ENCODE peak calls at places on chromosomes 1 and 21, in eight cellular contexts. One of them, this sample, is unnamed.

GRCh38 chr1:115781343-115781742 is 12.8 kb upstream of the CASQ2 start:
- DNase-seq in omental fat pad: no peak
- DNase-seq in lower leg skin: no peak
- DNase-seq in NCI-H748 treated with DMSO at 0.1 percent for 48 hours: no peak
- DNase-seq in RPMI7951: peak; percentile 68
- DNase-seq in effector memory CD8-positive, alpha-beta T cell: no peak
- DNase-seq in activated CD8-positive, alpha-beta memory T cell treated with anti-CD3 and anti-CD28 coated beads for 24 hours: no peak
- DNase-seq in cardiac muscle cell: no peak
- DNase-seq in this sample: no peak

GRCh38 chr1:39590546-39590945 is 14.0 kb upstream of the PABPC4 start:
- DNase-seq in omental fat pad: no peak
- DNase-seq in lower leg skin: no peak
- DNase-seq in NCI-H748 treated with DMSO at 0.1 percent for 48 hours: no peak
- DNase-seq in RPMI7951: peak; percentile 59
- DNase-seq in effector memory CD8-positive, alpha-beta T cell: no peak
- DNase-seq in activated CD8-positive, alpha-beta memory T cell treated with anti-CD3 and anti-CD28 coated beads for 24 hours: no peak
- DNase-seq in cardiac muscle cell: no peak
- DNase-seq in this sample: no peak

GRCh38 chr1:241356519-241357365 is at the start of gene RGS7:
- DNase-seq in omental fat pad: no peak
- DNase-seq in lower leg skin: no peak
- DNase-seq in NCI-H748 treated with DMSO at 0.1 percent for 48 hours: peak; percentile 48
- DNase-seq in RPMI7951: peak; percentile 38
- DNase-seq in effector memory CD8-positive, alpha-beta T cell: no peak
- DNase-seq in activated CD8-positive, alpha-beta memory T cell treated with anti-CD3 and anti-CD28 coated beads for 24 hours: no peak
- DNase-seq in cardiac muscle cell: peak; percentile 81
- DNase-seq in this sample: no peak

GRCh38 chr1:199297174-199297573 is 658.3 kb downstream of the PTPRC start:
- DNase-seq in omental fat pad: no peak
- DNase-seq in lower leg skin: no peak
- DNase-seq in NCI-H748 treated with DMSO at 0.1 percent for 48 hours: no peak
- DNase-seq in RPMI7951: no peak
- DNase-seq in effector memory CD8-positive, alpha-beta T cell: no peak
- DNase-seq in activated CD8-positive, alpha-beta memory T cell treated with anti-CD3 and anti-CD28 coated beads for 24 hours: no peak
- DNase-seq in cardiac muscle cell: no peak
- DNase-seq in this sample: no peak

GRCh38 chr1:228161381-228161780 is 4.2 kb upstream of the IBA57 start:
- DNase-seq in omental fat pad: no peak
- DNase-seq in lower leg skin: no peak
- DNase-seq in NCI-H748 treated with DMSO at 0.1 percent for 48 hours: no peak
- DNase-seq in RPMI7951: no peak
- DNase-seq in effector memory CD8-positive, alpha-beta T cell: no peak
- DNase-seq in activated CD8-positive, alpha-beta memory T cell treated with anti-CD3 and anti-CD28 coated beads for 24 hours: no peak
- DNase-seq in cardiac muscle cell: no peak
- DNase-seq in this sample: no peak

GRCh38 chr1:115648717-115649691 is 7.2 kb downstream of the VANGL1 start:
- DNase-seq in omental fat pad: no peak
- DNase-seq in lower leg skin: no peak
- DNase-seq in NCI-H748 treated with DMSO at 0.1 percent for 48 hours: no peak
- DNase-seq in RPMI7951: no peak
- DNase-seq in effector memory CD8-positive, alpha-beta T cell: no peak
- DNase-seq in activated CD8-positive, alpha-beta memory T cell treated with anti-CD3 and anti-CD28 coated beads for 24 hours: no peak
- DNase-seq in cardiac muscle cell: peak; percentile 50
- DNase-seq in this sample: peak; percentile 78

GRCh38 chr1:33017175-33017574 is 19.5 kb downstream of the AK2 start:
- DNase-seq in omental fat pad: no peak
- DNase-seq in lower leg skin: no peak
- DNase-seq in NCI-H748 treated with DMSO at 0.1 percent for 48 hours: no peak
- DNase-seq in RPMI7951: no peak
- DNase-seq in effector memory CD8-positive, alpha-beta T cell: no peak
- DNase-seq in activated CD8-positive, alpha-beta memory T cell treated with anti-CD3 and anti-CD28 coated beads for 24 hours: no peak
- DNase-seq in cardiac muscle cell: no peak
- DNase-seq in this sample: no peak

GRCh38 chr1:115215703-115216521 is 122.1 kb downstream of the NGF start:
- DNase-seq in omental fat pad: no peak
- DNase-seq in lower leg skin: no peak
- DNase-seq in NCI-H748 treated with DMSO at 0.1 percent for 48 hours: no peak
- DNase-seq in RPMI7951: no peak
- DNase-seq in effector memory CD8-positive, alpha-beta T cell: no peak
- DNase-seq in activated CD8-positive, alpha-beta memory T cell treated with anti-CD3 and anti-CD28 coated beads for 24 hours: no peak
- DNase-seq in cardiac muscle cell: no peak
- DNase-seq in this sample: no peak

GRCh38 chr1:117077267-117077666 is 17.1 kb downstream of the TTF2 start:
- DNase-seq in omental fat pad: no peak
- DNase-seq in lower leg skin: no peak
- DNase-seq in NCI-H748 treated with DMSO at 0.1 percent for 48 hours: no peak
- DNase-seq in RPMI7951: peak; percentile 80
- DNase-seq in effector memory CD8-positive, alpha-beta T cell: no peak
- DNase-seq in activated CD8-positive, alpha-beta memory T cell treated with anti-CD3 and anti-CD28 coated beads for 24 hours: no peak
- DNase-seq in cardiac muscle cell: no peak
- DNase-seq in this sample: no peak

GRCh38 chr1:155051777-155052398 is 772 bp downstream of the ADAM15 start:
- DNase-seq in omental fat pad: no peak
- DNase-seq in lower leg skin: peak; percentile 63
- DNase-seq in NCI-H748 treated with DMSO at 0.1 percent for 48 hours: no peak
- DNase-seq in RPMI7951: peak; percentile 37
- DNase-seq in effector memory CD8-positive, alpha-beta T cell: peak; percentile 33
- DNase-seq in activated CD8-positive, alpha-beta memory T cell treated with anti-CD3 and anti-CD28 coated beads for 24 hours: peak; percentile 78
- DNase-seq in cardiac muscle cell: no peak
- DNase-seq in this sample: peak; percentile 65

GRCh38 chr1:61079898-61080336 is 2.4 kb upstream of the NFIA start:
- DNase-seq in omental fat pad: peak; percentile 50
- DNase-seq in lower leg skin: peak; percentile 86
- DNase-seq in NCI-H748 treated with DMSO at 0.1 percent for 48 hours: peak; percentile 49
- DNase-seq in RPMI7951: peak; percentile 84
- DNase-seq in effector memory CD8-positive, alpha-beta T cell: no peak
- DNase-seq in activated CD8-positive, alpha-beta memory T cell treated with anti-CD3 and anti-CD28 coated beads for 24 hours: no peak
- DNase-seq in cardiac muscle cell: peak; percentile 86
- DNase-seq in this sample: no peak

GRCh38 chr1:22815421-22816062 is 104.9 kb downstream of the EPHB2 start:
- DNase-seq in omental fat pad: no peak
- DNase-seq in lower leg skin: no peak
- DNase-seq in NCI-H748 treated with DMSO at 0.1 percent for 48 hours: no peak
- DNase-seq in RPMI7951: no peak
- DNase-seq in effector memory CD8-positive, alpha-beta T cell: no peak
- DNase-seq in activated CD8-positive, alpha-beta memory T cell treated with anti-CD3 and anti-CD28 coated beads for 24 hours: no peak
- DNase-seq in cardiac muscle cell: no peak
- DNase-seq in this sample: no peak

GRCh38 chr1:244815600-244816099 is 19.8 kb upstream of the COX20 start:
- DNase-seq in omental fat pad: no peak
- DNase-seq in lower leg skin: no peak
- DNase-seq in NCI-H748 treated with DMSO at 0.1 percent for 48 hours: no peak
- DNase-seq in RPMI7951: no peak
- DNase-seq in effector memory CD8-positive, alpha-beta T cell: no peak
- DNase-seq in activated CD8-positive, alpha-beta memory T cell treated with anti-CD3 and anti-CD28 coated beads for 24 hours: no peak
- DNase-seq in cardiac muscle cell: no peak
- DNase-seq in this sample: no peak

GRCh38 chr1:52752427-52752826 is 26.2 kb downstream of the ZYG11B start:
- DNase-seq in omental fat pad: no peak
- DNase-seq in lower leg skin: no peak
- DNase-seq in NCI-H748 treated with DMSO at 0.1 percent for 48 hours: no peak
- DNase-seq in RPMI7951: peak; percentile 7
- DNase-seq in effector memory CD8-positive, alpha-beta T cell: no peak
- DNase-seq in activated CD8-positive, alpha-beta memory T cell treated with anti-CD3 and anti-CD28 coated beads for 24 hours: no peak
- DNase-seq in cardiac muscle cell: no peak
- DNase-seq in this sample: no peak

GRCh38 chr1:15943515-15944307 is 32.2 kb downstream of the ZBTB17 start:
- DNase-seq in omental fat pad: no peak
- DNase-seq in lower leg skin: no peak
- DNase-seq in NCI-H748 treated with DMSO at 0.1 percent for 48 hours: no peak
- DNase-seq in RPMI7951: no peak
- DNase-seq in effector memory CD8-positive, alpha-beta T cell: no peak
- DNase-seq in activated CD8-positive, alpha-beta memory T cell treated with anti-CD3 and anti-CD28 coated beads for 24 hours: peak; percentile 54
- DNase-seq in cardiac muscle cell: no peak
- DNase-seq in this sample: no peak

GRCh38 chr1:185996211-185996610 is 262.0 kb downstream of the HMCN1 start:
- DNase-seq in omental fat pad: peak; percentile 25
- DNase-seq in lower leg skin: peak; percentile 14
- DNase-seq in NCI-H748 treated with DMSO at 0.1 percent for 48 hours: no peak
- DNase-seq in RPMI7951: peak; percentile 90
- DNase-seq in effector memory CD8-positive, alpha-beta T cell: no peak
- DNase-seq in activated CD8-positive, alpha-beta memory T cell treated with anti-CD3 and anti-CD28 coated beads for 24 hours: no peak
- DNase-seq in cardiac muscle cell: no peak
- DNase-seq in this sample: no peak

GRCh38 chr1:42852608-42852980 is 6.2 kb downstream of the ZNF691 start:
- DNase-seq in omental fat pad: no peak
- DNase-seq in lower leg skin: no peak
- DNase-seq in NCI-H748 treated with DMSO at 0.1 percent for 48 hours: no peak
- DNase-seq in RPMI7951: no peak
- DNase-seq in effector memory CD8-positive, alpha-beta T cell: no peak
- DNase-seq in activated CD8-positive, alpha-beta memory T cell treated with anti-CD3 and anti-CD28 coated beads for 24 hours: no peak
- DNase-seq in cardiac muscle cell: no peak
- DNase-seq in this sample: no peak

GRCh38 chr1:11796036-11796828 is 9.5 kb downstream of the MTHFR start:
- DNase-seq in omental fat pad: no peak
- DNase-seq in lower leg skin: no peak
- DNase-seq in NCI-H748 treated with DMSO at 0.1 percent for 48 hours: no peak
- DNase-seq in RPMI7951: no peak
- DNase-seq in effector memory CD8-positive, alpha-beta T cell: no peak
- DNase-seq in activated CD8-positive, alpha-beta memory T cell treated with anti-CD3 and anti-CD28 coated beads for 24 hours: no peak
- DNase-seq in cardiac muscle cell: no peak
- DNase-seq in this sample: no peak

GRCh38 chr1:17919525-17920439 is 164.6 kb downstream of the ACTL8 start:
- DNase-seq in omental fat pad: no peak
- DNase-seq in lower leg skin: no peak
- DNase-seq in NCI-H748 treated with DMSO at 0.1 percent for 48 hours: no peak
- DNase-seq in RPMI7951: peak; percentile 50
- DNase-seq in effector memory CD8-positive, alpha-beta T cell: no peak
- DNase-seq in activated CD8-positive, alpha-beta memory T cell treated with anti-CD3 and anti-CD28 coated beads for 24 hours: peak; percentile 38
- DNase-seq in cardiac muscle cell: peak; percentile 86
- DNase-seq in this sample: no peak

GRCh38 chr1:153364766-153365678 is 7.4 kb downstream of the S100A9 start:
- DNase-seq in omental fat pad: no peak
- DNase-seq in lower leg skin: no peak
- DNase-seq in NCI-H748 treated with DMSO at 0.1 percent for 48 hours: no peak
- DNase-seq in RPMI7951: no peak
- DNase-seq in effector memory CD8-positive, alpha-beta T cell: no peak
- DNase-seq in activated CD8-positive, alpha-beta memory T cell treated with anti-CD3 and anti-CD28 coated beads for 24 hours: no peak
- DNase-seq in cardiac muscle cell: no peak
- DNase-seq in this sample: no peak

GRCh38 chr21:41961282-41961701 is 7.5 kb upstream of the C2CD2 start:
- DNase-seq in omental fat pad: no peak
- DNase-seq in lower leg skin: no peak
- DNase-seq in NCI-H748 treated with DMSO at 0.1 percent for 48 hours: no peak
- DNase-seq in RPMI7951: peak; percentile 4
- DNase-seq in effector memory CD8-positive, alpha-beta T cell: no peak
- DNase-seq in activated CD8-positive, alpha-beta memory T cell treated with anti-CD3 and anti-CD28 coated beads for 24 hours: no peak
- DNase-seq in cardiac muscle cell: no peak
- DNase-seq in this sample: no peak

GRCh38 chr1:236552901-236553300 is 29.1 kb downstream of the LGALS8 start:
- DNase-seq in omental fat pad: no peak
- DNase-seq in lower leg skin: no peak
- DNase-seq in NCI-H748 treated with DMSO at 0.1 percent for 48 hours: no peak
- DNase-seq in RPMI7951: no peak
- DNase-seq in effector memory CD8-positive, alpha-beta T cell: no peak
- DNase-seq in activated CD8-positive, alpha-beta memory T cell treated with anti-CD3 and anti-CD28 coated beads for 24 hours: no peak
- DNase-seq in cardiac muscle cell: no peak
- DNase-seq in this sample: no peak

GRCh38 chr1:28112388-28113311 is 24.2 kb upstream of the EYA3 start:
- DNase-seq in omental fat pad: no peak
- DNase-seq in lower leg skin: peak; percentile 47
- DNase-seq in NCI-H748 treated with DMSO at 0.1 percent for 48 hours: no peak
- DNase-seq in RPMI7951: peak; percentile 96
- DNase-seq in effector memory CD8-positive, alpha-beta T cell: no peak
- DNase-seq in activated CD8-positive, alpha-beta memory T cell treated with anti-CD3 and anti-CD28 coated beads for 24 hours: no peak
- DNase-seq in cardiac muscle cell: no peak
- DNase-seq in this sample: no peak

GRCh38 chr1:77889671-77890070 is 1.2 kb downstream of the NEXN start:
- DNase-seq in omental fat pad: no peak
- DNase-seq in lower leg skin: no peak
- DNase-seq in NCI-H748 treated with DMSO at 0.1 percent for 48 hours: no peak
- DNase-seq in RPMI7951: peak; percentile 61
- DNase-seq in effector memory CD8-positive, alpha-beta T cell: no peak
- DNase-seq in activated CD8-positive, alpha-beta memory T cell treated with anti-CD3 and anti-CD28 coated beads for 24 hours: no peak
- DNase-seq in cardiac muscle cell: peak; percentile 4
- DNase-seq in this sample: peak; percentile 47

GRCh38 chr1:26409191-26409751 is 1.3 kb upstream of the LIN28A start:
- DNase-seq in omental fat pad: no peak
- DNase-seq in lower leg skin: no peak
- DNase-seq in NCI-H748 treated with DMSO at 0.1 percent for 48 hours: no peak
- DNase-seq in RPMI7951: no peak
- DNase-seq in effector memory CD8-positive, alpha-beta T cell: no peak
- DNase-seq in activated CD8-positive, alpha-beta memory T cell treated with anti-CD3 and anti-CD28 coated beads for 24 hours: no peak
- DNase-seq in cardiac muscle cell: peak; percentile 85
- DNase-seq in this sample: no peak

GRCh38 chr1:50425376-50426107 is 2.3 kb upstream of the DMRTA2 start:
- DNase-seq in omental fat pad: no peak
- DNase-seq in lower leg skin: no peak
- DNase-seq in NCI-H748 treated with DMSO at 0.1 percent for 48 hours: no peak
- DNase-seq in RPMI7951: peak; percentile 41
- DNase-seq in effector memory CD8-positive, alpha-beta T cell: no peak
- DNase-seq in activated CD8-positive, alpha-beta memory T cell treated with anti-CD3 and anti-CD28 coated beads for 24 hours: no peak
- DNase-seq in cardiac muscle cell: no peak
- DNase-seq in this sample: peak; percentile 21

GRCh38 chr1:226110249-226111108 is 48.0 kb downstream of the H3-3A start:
- DNase-seq in omental fat pad: no peak
- DNase-seq in lower leg skin: peak; percentile 46
- DNase-seq in NCI-H748 treated with DMSO at 0.1 percent for 48 hours: peak; percentile 6
- DNase-seq in RPMI7951: peak; percentile 69
- DNase-seq in effector memory CD8-positive, alpha-beta T cell: peak; percentile 50
- DNase-seq in activated CD8-positive, alpha-beta memory T cell treated with anti-CD3 and anti-CD28 coated beads for 24 hours: peak; percentile 90
- DNase-seq in cardiac muscle cell: peak; percentile 70
- DNase-seq in this sample: no peak

GRCh38 chr1:41811978-41812852 is 106.5 kb downstream of the HIVEP3 start:
- DNase-seq in omental fat pad: no peak
- DNase-seq in lower leg skin: peak; percentile 25
- DNase-seq in NCI-H748 treated with DMSO at 0.1 percent for 48 hours: peak; percentile 100
- DNase-seq in RPMI7951: peak; percentile 91
- DNase-seq in effector memory CD8-positive, alpha-beta T cell: peak; percentile 41
- DNase-seq in activated CD8-positive, alpha-beta memory T cell treated with anti-CD3 and anti-CD28 coated beads for 24 hours: peak; percentile 72
- DNase-seq in cardiac muscle cell: peak; percentile 68
- DNase-seq in this sample: peak; percentile 83

GRCh38 chr21:33865996-33866575 is 49.5 kb downstream of the ATP5PO start:
- DNase-seq in omental fat pad: no peak
- DNase-seq in lower leg skin: no peak
- DNase-seq in NCI-H748 treated with DMSO at 0.1 percent for 48 hours: no peak
- DNase-seq in RPMI7951: no peak
- DNase-seq in effector memory CD8-positive, alpha-beta T cell: no peak
- DNase-seq in activated CD8-positive, alpha-beta memory T cell treated with anti-CD3 and anti-CD28 coated beads for 24 hours: no peak
- DNase-seq in cardiac muscle cell: no peak
- DNase-seq in this sample: no peak

GRCh38 chr1:35660581-35661473 is 19.5 kb upstream of the PSMB2 start:
- DNase-seq in omental fat pad: no peak
- DNase-seq in lower leg skin: no peak
- DNase-seq in NCI-H748 treated with DMSO at 0.1 percent for 48 hours: no peak
- DNase-seq in RPMI7951: peak; percentile 63
- DNase-seq in effector memory CD8-positive, alpha-beta T cell: no peak
- DNase-seq in activated CD8-positive, alpha-beta memory T cell treated with anti-CD3 and anti-CD28 coated beads for 24 hours: no peak
- DNase-seq in cardiac muscle cell: peak; percentile 85
- DNase-seq in this sample: no peak

GRCh38 chr1:100589667-100590066 is 51.7 kb downstream of the GPR88 start:
- DNase-seq in omental fat pad: no peak
- DNase-seq in lower leg skin: no peak
- DNase-seq in NCI-H748 treated with DMSO at 0.1 percent for 48 hours: no peak
- DNase-seq in RPMI7951: no peak
- DNase-seq in effector memory CD8-positive, alpha-beta T cell: no peak
- DNase-seq in activated CD8-positive, alpha-beta memory T cell treated with anti-CD3 and anti-CD28 coated beads for 24 hours: no peak
- DNase-seq in cardiac muscle cell: no peak
- DNase-seq in this sample: no peak

GRCh38 chr1:59215766-59216291 is 81.1 kb upstream of the FGGY start:
- DNase-seq in omental fat pad: no peak
- DNase-seq in lower leg skin: no peak
- DNase-seq in NCI-H748 treated with DMSO at 0.1 percent for 48 hours: no peak
- DNase-seq in RPMI7951: no peak
- DNase-seq in effector memory CD8-positive, alpha-beta T cell: no peak
- DNase-seq in activated CD8-positive, alpha-beta memory T cell treated with anti-CD3 and anti-CD28 coated beads for 24 hours: no peak
- DNase-seq in cardiac muscle cell: no peak
- DNase-seq in this sample: no peak

GRCh38 chr21:42209801-42210479 is 9.0 kb upstream of the ABCG1 start:
- DNase-seq in omental fat pad: no peak
- DNase-seq in lower leg skin: no peak
- DNase-seq in NCI-H748 treated with DMSO at 0.1 percent for 48 hours: no peak
- DNase-seq in RPMI7951: peak; percentile 39
- DNase-seq in effector memory CD8-positive, alpha-beta T cell: no peak
- DNase-seq in activated CD8-positive, alpha-beta memory T cell treated with anti-CD3 and anti-CD28 coated beads for 24 hours: no peak
- DNase-seq in cardiac muscle cell: no peak
- DNase-seq in this sample: no peak

GRCh38 chr21:45886610-45887026 is 95.0 kb upstream of the COL6A1 start:
- DNase-seq in omental fat pad: no peak
- DNase-seq in lower leg skin: no peak
- DNase-seq in NCI-H748 treated with DMSO at 0.1 percent for 48 hours: no peak
- DNase-seq in RPMI7951: no peak
- DNase-seq in effector memory CD8-positive, alpha-beta T cell: no peak
- DNase-seq in activated CD8-positive, alpha-beta memory T cell treated with anti-CD3 and anti-CD28 coated beads for 24 hours: peak; percentile 68
- DNase-seq in cardiac muscle cell: no peak
- DNase-seq in this sample: no peak

This sample was measured in NCI-H526 treated with DMSO at 0.1 percent for 48 hours.